ENCODE peak calls at places on chromosomes 12 and 14, in ten cellular contexts. One of them, this sample, is unnamed.

GRCh38 chr14:100288382-100289185 is 17.7 kb downstream of the SLC25A29 start:
- DNase-seq in GM23338: no peak
- DNase-seq in PC-9: no peak
- DNase-seq in PC-3: no peak
- DNase-seq in OCI-LY7: no peak
- DNase-seq in MM.1S: no peak
- DNase-seq in HCT116: no peak
- DNase-seq in SK-N-SH: peak; percentile 34
- DNase-seq in GM23248: peak; percentile 48
- DNase-seq in hepatocyte: no peak
- DNase-seq in this sample: no peak

GRCh38 chr14:45135659-45136314 is at the start of gene FANCM:
- DNase-seq in MM.1S: peak; percentile 87
- DNase-seq in GM23338: peak; percentile 99
- DNase-seq in OCI-LY7: peak; percentile 98
- DNase-seq in PC-3: peak; percentile 99
- DNase-seq in hepatocyte: peak; percentile 97
- DNase-seq in PC-9: peak; percentile 92
- DNase-seq in SK-N-SH: peak; percentile 73
- DNase-seq in GM23248: peak; percentile 99
- DNase-seq in HCT116: peak; percentile 98
- DNase-seq in this sample: peak; percentile 100

GRCh38 chr12:31896514-31897039 is 62.6 kb upstream of the RESF1 start:
- DNase-seq in hepatocyte: peak; percentile 60
- DNase-seq in SK-N-SH: no peak
- DNase-seq in OCI-LY7: peak; percentile 100
- DNase-seq in HCT116: no peak
- DNase-seq in PC-3: no peak
- DNase-seq in GM23248: no peak
- DNase-seq in GM23338: peak; percentile 59
- DNase-seq in MM.1S: peak; percentile 99
- DNase-seq in PC-9: no peak
- DNase-seq in this sample: no peak

GRCh38 chr12:27277846-27278260 is 33.8 kb downstream of the STK38L start:
- DNase-seq in PC-3: peak; percentile 83
- DNase-seq in GM23338: peak; percentile 59
- DNase-seq in hepatocyte: peak; percentile 64
- DNase-seq in PC-9: no peak
- DNase-seq in HCT116: peak; percentile 6
- DNase-seq in MM.1S: peak; percentile 55
- DNase-seq in GM23248: peak; percentile 88
- DNase-seq in SK-N-SH: no peak
- DNase-seq in OCI-LY7: no peak
- DNase-seq in this sample: no peak

GRCh38 chr12:56988207-56988739 is 18.1 kb downstream of the ZBTB39 start:
- DNase-seq in hepatocyte: peak; percentile 63
- DNase-seq in PC-9: no peak
- DNase-seq in PC-3: no peak
- DNase-seq in MM.1S: no peak
- DNase-seq in GM23248: no peak
- DNase-seq in HCT116: no peak
- DNase-seq in OCI-LY7: no peak
- DNase-seq in GM23338: peak; percentile 57
- DNase-seq in SK-N-SH: no peak
- DNase-seq in this sample: no peak

GRCh38 chr14:103140316-103141109 is 17.3 kb downstream of the TNFAIP2 start:
- DNase-seq in SK-N-SH: no peak
- DNase-seq in OCI-LY7: peak; percentile 98
- DNase-seq in GM23338: no peak
- DNase-seq in GM23248: no peak
- DNase-seq in hepatocyte: no peak
- DNase-seq in HCT116: no peak
- DNase-seq in MM.1S: peak; percentile 80
- DNase-seq in PC-3: no peak
- DNase-seq in PC-9: peak; percentile 75
- DNase-seq in this sample: peak; percentile 61

GRCh38 chr12:5292651-5293050 is 139.3 kb upstream of the NTF3 start:
- DNase-seq in OCI-LY7: no peak
- DNase-seq in PC-9: no peak
- DNase-seq in PC-3: no peak
- DNase-seq in GM23338: no peak
- DNase-seq in SK-N-SH: no peak
- DNase-seq in GM23248: no peak
- DNase-seq in MM.1S: no peak
- DNase-seq in hepatocyte: no peak
- DNase-seq in HCT116: no peak
- DNase-seq in this sample: no peak

GRCh38 chr12:46256942-46257341 is 11.9 kb downstream of the SLC38A1 start:
- DNase-seq in hepatocyte: no peak
- DNase-seq in GM23338: no peak
- DNase-seq in SK-N-SH: no peak
- DNase-seq in HCT116: no peak
- DNase-seq in OCI-LY7: no peak
- DNase-seq in PC-9: no peak
- DNase-seq in GM23248: no peak
- DNase-seq in PC-3: no peak
- DNase-seq in MM.1S: no peak
- DNase-seq in this sample: no peak

DNA sequence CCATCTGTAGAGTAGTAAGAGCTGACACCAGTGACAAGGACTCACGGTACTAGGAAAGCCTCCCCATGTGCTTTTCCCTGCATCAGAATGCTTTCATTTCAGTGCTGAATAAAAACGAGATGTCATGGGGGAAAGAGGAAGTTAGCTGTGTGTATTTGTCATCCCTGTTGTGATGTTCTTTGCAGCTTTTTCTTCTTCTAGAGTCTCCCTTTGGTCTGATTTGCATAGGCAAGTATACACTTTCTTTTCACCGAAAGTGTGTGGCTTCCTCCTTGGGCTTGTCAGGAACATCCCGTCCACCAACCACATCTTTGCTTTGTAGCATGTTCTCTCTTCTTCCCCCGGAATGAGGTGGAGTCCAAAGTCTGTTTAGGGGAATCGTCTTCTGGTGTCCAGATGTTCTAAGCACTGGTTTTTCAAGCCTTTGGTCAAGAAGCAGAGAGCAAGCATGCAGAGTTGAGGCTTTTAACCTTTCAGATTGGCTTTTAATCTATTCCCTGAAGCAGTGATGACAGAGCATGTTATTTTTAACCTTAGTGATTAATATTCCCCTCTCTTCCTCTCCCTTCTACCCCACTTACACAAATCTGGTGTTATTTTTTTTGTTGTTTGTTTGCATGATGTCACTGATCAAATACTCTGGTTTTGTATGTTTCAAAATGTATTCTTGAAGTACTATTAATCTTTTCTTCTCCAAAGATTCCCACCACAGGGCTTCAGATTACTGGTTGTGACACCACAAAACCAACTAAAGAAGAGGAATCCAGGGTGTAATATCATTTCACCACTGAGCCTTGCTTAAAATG is 163.4 kb downstream of the SAMD4A start:
- DNase-seq in HCT116: no peak
- DNase-seq in PC-3: peak; percentile 76
- DNase-seq in MM.1S: peak; percentile 33
- DNase-seq in GM23248: peak; percentile 73
- DNase-seq in PC-9: peak; percentile 77
- DNase-seq in OCI-LY7: peak; percentile 33
- DNase-seq in SK-N-SH: peak; percentile 19
- DNase-seq in hepatocyte: no peak
- DNase-seq in GM23338: no peak
- DNase-seq in this sample: peak; percentile 85
- H3K4me3 ChIP-seq in HCT116: no peak overlapping the region
- H3K4me3 ChIP-seq in PC-3: no peak overlapping the region
- H3K4me3 ChIP-seq in MM.1S: peak overlapping the region; percentile 27
- H3K4me3 ChIP-seq in GM23248: peak overlapping the region; percentile 62
- H3K4me3 ChIP-seq in PC-9: no peak overlapping the region
- H3K4me3 ChIP-seq in OCI-LY7: peak overlapping the region; percentile 3
- H3K4me3 ChIP-seq in SK-N-SH: no peak overlapping the region
- H3K4me3 ChIP-seq in hepatocyte: no peak overlapping the region
- H3K4me3 ChIP-seq in GM23338: no peak overlapping the region
- H3K4me3 ChIP-seq in this sample: peak overlapping the region; percentile 39

GRCh38 chr12:104534162-104534856 is 77.6 kb downstream of the CHST11 start:
- DNase-seq in PC-9: no peak
- DNase-seq in MM.1S: no peak
- DNase-seq in PC-3: no peak
- DNase-seq in SK-N-SH: no peak
- DNase-seq in GM23338: peak; percentile 35
- DNase-seq in GM23248: no peak
- DNase-seq in OCI-LY7: no peak
- DNase-seq in HCT116: no peak
- DNase-seq in hepatocyte: no peak
- DNase-seq in this sample: no peak

GRCh38 chr12:104536841-104537240 is 80.1 kb downstream of the CHST11 start:
- DNase-seq in MM.1S: no peak
- DNase-seq in HCT116: no peak
- DNase-seq in PC-3: no peak
- DNase-seq in GM23338: no peak
- DNase-seq in OCI-LY7: peak; percentile 78
- DNase-seq in GM23248: peak; percentile 17
- DNase-seq in SK-N-SH: no peak
- DNase-seq in hepatocyte: no peak
- DNase-seq in PC-9: no peak
- DNase-seq in this sample: no peak

GRCh38 chr12:104535383-104535782 is 78.6 kb downstream of the CHST11 start:
- DNase-seq in hepatocyte: no peak
- DNase-seq in HCT116: no peak
- DNase-seq in OCI-LY7: no peak
- DNase-seq in GM23248: peak; percentile 56
- DNase-seq in MM.1S: no peak
- DNase-seq in SK-N-SH: no peak
- DNase-seq in PC-3: no peak
- DNase-seq in GM23338: no peak
- DNase-seq in PC-9: no peak
- DNase-seq in this sample: no peak

GRCh38 chr12:104533134-104533533 is 76.4 kb downstream of the CHST11 start:
- DNase-seq in HCT116: no peak
- DNase-seq in GM23248: no peak
- DNase-seq in PC-9: no peak
- DNase-seq in MM.1S: no peak
- DNase-seq in GM23338: no peak
- DNase-seq in hepatocyte: no peak
- DNase-seq in PC-3: peak; percentile 16
- DNase-seq in SK-N-SH: no peak
- DNase-seq in OCI-LY7: no peak
- DNase-seq in this sample: no peak

GRCh38 chr12:104534857-104535248 is 78.1 kb downstream of the CHST11 start:
- DNase-seq in MM.1S: no peak
- DNase-seq in OCI-LY7: no peak
- DNase-seq in GM23248: peak; percentile 11
- DNase-seq in PC-3: no peak
- DNase-seq in HCT116: no peak
- DNase-seq in hepatocyte: no peak
- DNase-seq in PC-9: no peak
- DNase-seq in SK-N-SH: no peak
- DNase-seq in GM23338: no peak
- DNase-seq in this sample: no peak
- H3K79me2 ChIP-seq in MM.1S: peaks cover 54% of the 10 kb centered on the region
- H3K79me2 ChIP-seq in OCI-LY7: peaks cover 18% of the 10 kb centered on the region
- H3K79me2 ChIP-seq in GM23248: peaks cover 6% of the 10 kb centered on the region
- H3K79me2 ChIP-seq in PC-3: no peaks in the 10 kb centered on the region
- H3K79me2 ChIP-seq in HCT116: no peaks in the 10 kb centered on the region
- H3K79me2 ChIP-seq in hepatocyte: no peaks in the 10 kb centered on the region
- H3K79me2 ChIP-seq in PC-9: peaks cover 99% of the 10 kb centered on the region
- H3K79me2 ChIP-seq in SK-N-SH: no peaks in the 10 kb centered on the region
- H3K79me2 ChIP-seq in GM23338: no peaks in the 10 kb centered on the region
- H3K79me2 ChIP-seq in this sample: no peaks in the 10 kb centered on the region

GRCh38 chr14:49853572-49854375 is 1.2 kb upstream of the NEMF start:
- DNase-seq in HCT116: peak; percentile 90
- DNase-seq in GM23338: peak; percentile 92
- DNase-seq in SK-N-SH: peak; percentile 69
- DNase-seq in MM.1S: peak; percentile 64
- DNase-seq in PC-9: peak; percentile 73
- DNase-seq in hepatocyte: peak; percentile 87
- DNase-seq in OCI-LY7: peak; percentile 48
- DNase-seq in GM23248: peak; percentile 94
- DNase-seq in PC-3: peak; percentile 95
- DNase-seq in this sample: peak; percentile 80

GRCh38 chr14:49860988-49861387 is 8.4 kb upstream of the NEMF start:
- DNase-seq in GM23248: peak; percentile 11
- DNase-seq in OCI-LY7: no peak
- DNase-seq in GM23338: no peak
- DNase-seq in SK-N-SH: no peak
- DNase-seq in MM.1S: no peak
- DNase-seq in PC-9: no peak
- DNase-seq in hepatocyte: no peak
- DNase-seq in HCT116: no peak
- DNase-seq in PC-3: no peak
- DNase-seq in this sample: peak; percentile 56

GRCh38 chr14:49858383-49858782 is 5.8 kb upstream of the NEMF start:
- DNase-seq in PC-3: no peak
- DNase-seq in MM.1S: no peak
- DNase-seq in SK-N-SH: no peak
- DNase-seq in PC-9: no peak
- DNase-seq in hepatocyte: no peak
- DNase-seq in GM23338: peak; percentile 14
- DNase-seq in HCT116: no peak
- DNase-seq in GM23248: no peak
- DNase-seq in OCI-LY7: peak; percentile 54
- DNase-seq in this sample: peak; percentile 77

GRCh38 chr14:49861581-49861922 is 9.0 kb upstream of the NEMF start:
- DNase-seq in GM23248: peak; percentile 86
- DNase-seq in PC-3: peak; percentile 68
- DNase-seq in OCI-LY7: peak; percentile 83
- DNase-seq in HCT116: no peak
- DNase-seq in hepatocyte: peak; percentile 72
- DNase-seq in GM23338: peak; percentile 80
- DNase-seq in PC-9: peak; percentile 61
- DNase-seq in MM.1S: peak; percentile 51
- DNase-seq in SK-N-SH: peak; percentile 36
- DNase-seq in this sample: peak; percentile 93

DNA sequence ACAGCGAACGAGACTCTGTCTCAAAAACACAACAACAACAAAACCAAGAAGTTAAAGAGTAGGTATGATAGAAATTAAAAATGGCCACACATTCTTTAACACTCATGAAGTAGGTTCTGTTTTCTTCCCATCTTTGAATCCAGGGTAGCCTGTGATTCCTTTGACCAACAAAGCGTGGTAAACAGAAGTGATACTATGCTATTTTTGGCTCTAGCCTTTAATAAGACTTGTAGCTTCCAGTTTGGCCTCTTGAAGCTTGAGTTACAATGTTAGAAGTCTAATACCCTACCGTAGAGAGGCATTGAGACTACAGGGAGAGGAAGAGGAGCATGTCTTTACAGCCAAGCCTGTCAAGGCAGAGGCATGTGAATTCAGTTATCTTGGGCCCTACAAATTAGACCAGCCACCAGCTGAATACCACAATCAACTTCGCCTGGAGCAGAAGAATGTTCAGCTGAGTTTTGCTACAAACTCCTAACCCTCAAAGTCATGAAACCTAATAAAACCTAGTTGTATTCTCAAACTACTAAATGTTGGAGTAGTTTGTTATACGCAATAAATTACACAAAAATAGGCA is 4.9 kb upstream of the NEMF start:
- DNase-seq in MM.1S: no peak
- DNase-seq in SK-N-SH: no peak
- DNase-seq in PC-3: no peak
- DNase-seq in GM23338: no peak
- DNase-seq in hepatocyte: no peak
- DNase-seq in OCI-LY7: peak; percentile 75
- DNase-seq in HCT116: no peak
- DNase-seq in GM23248: no peak
- DNase-seq in PC-9: no peak
- DNase-seq in this sample: peak; percentile 71
- H3K9me2 ChIP-seq in MM.1S: no peaks in the 10 kb centered on the region
- H3K9me2 ChIP-seq in SK-N-SH: no peaks in the 10 kb centered on the region
- H3K9me2 ChIP-seq in PC-3: no peaks in the 10 kb centered on the region
- H3K9me2 ChIP-seq in GM23338: no peaks in the 10 kb centered on the region
- H3K9me2 ChIP-seq in hepatocyte: no peaks in the 10 kb centered on the region
- H3K9me2 ChIP-seq in OCI-LY7: no peaks in the 10 kb centered on the region
- H3K9me2 ChIP-seq in HCT116: no peaks in the 10 kb centered on the region
- H3K9me2 ChIP-seq in GM23248: no peaks in the 10 kb centered on the region
- H3K9me2 ChIP-seq in PC-9: no peaks in the 10 kb centered on the region
- H3K9me2 ChIP-seq in this sample: no peaks in the 10 kb centered on the region

GRCh38 chr14:93938766-93939303 is 11.7 kb downstream of the FAM181A start:
- DNase-seq in HCT116: no peak
- DNase-seq in OCI-LY7: no peak
- DNase-seq in SK-N-SH: no peak
- DNase-seq in hepatocyte: no peak
- DNase-seq in PC-9: no peak
- DNase-seq in PC-3: no peak
- DNase-seq in GM23248: no peak
- DNase-seq in GM23338: peak; percentile 47
- DNase-seq in MM.1S: no peak
- DNase-seq in this sample: no peak
- H3K4me3 ChIP-seq in HCT116: no peak overlapping the region
- H3K4me3 ChIP-seq in OCI-LY7: no peak overlapping the region
- H3K4me3 ChIP-seq in SK-N-SH: peak overlapping the region; percentile 39
- H3K4me3 ChIP-seq in hepatocyte: no peak overlapping the region
- H3K4me3 ChIP-seq in PC-9: no peak overlapping the region
- H3K4me3 ChIP-seq in PC-3: no peak overlapping the region
- H3K4me3 ChIP-seq in GM23248: no peak overlapping the region
- H3K4me3 ChIP-seq in GM23338: peak overlapping the region; percentile 55
- H3K4me3 ChIP-seq in MM.1S: no peak overlapping the region
- H3K4me3 ChIP-seq in this sample: no peak overlapping the region